ENCODE peak calls at places on chromosome 3, in four cellular contexts. One of them, this sample, is unnamed.
A peak's percentile ranks its signal among the peaks of the same experiment; 100 is the strongest.

GRCh38 chr3:122232485-122232884 is 49.0 kb downstream of the CASR start:
- DNase-seq in sigmoid colon: no peak
- DNase-seq in mesothelial cell of epicardium: no peak
- DNase-seq in BE2C: no peak
- DNase-seq in this sample: no peak

GRCh38 chr3:151795276-151795675 is 18.6 kb upstream of the AADAC start:
- DNase-seq in sigmoid colon: no peak
- DNase-seq in BE2C: no peak
- DNase-seq in mesothelial cell of epicardium: no peak
- DNase-seq in this sample: no peak

GRCh38 chr3:194128202-194128907 is 7.6 kb upstream of the HES1 start:
- DNase-seq in BE2C: no peak
- DNase-seq in sigmoid colon: no peak
- DNase-seq in mesothelial cell of epicardium: no peak
- DNase-seq in this sample: no peak

GRCh38 chr3:124976378-124976777 is 41.8 kb upstream of the MUC13 start:
- DNase-seq in sigmoid colon: no peak
- DNase-seq in mesothelial cell of epicardium: no peak
- DNase-seq in BE2C: no peak
- DNase-seq in this sample: no peak

GRCh38 chr3:183984749-183985729 is 32.6 kb downstream of the ABCC5 start:
- DNase-seq in BE2C: no peak
- DNase-seq in sigmoid colon: no peak
- DNase-seq in mesothelial cell of epicardium: no peak
- DNase-seq in this sample: no peak

GRCh38 chr3:127419140-127419539 is 131.3 kb upstream of the PRR20G start:
- DNase-seq in mesothelial cell of epicardium: no peak
- DNase-seq in BE2C: no peak
- DNase-seq in sigmoid colon: no peak
- DNase-seq in this sample: no peak

GRCh38 chr3:115272036-115272824 is 125.1 kb upstream of the ZBTB20 start:
- DNase-seq in mesothelial cell of epicardium: no peak
- DNase-seq in BE2C: peak; percentile 4
- DNase-seq in sigmoid colon: no peak
- DNase-seq in this sample: no peak

GRCh38 chr3:155007729-155008128 is 72.4 kb upstream of the MME start:
- DNase-seq in BE2C: no peak
- DNase-seq in sigmoid colon: no peak
- DNase-seq in mesothelial cell of epicardium: no peak
- DNase-seq in this sample: no peak

GRCh38 chr3:16455001-16455400 is 58.5 kb downstream of the RFTN1 start:
- DNase-seq in sigmoid colon: no peak
- DNase-seq in mesothelial cell of epicardium: no peak
- DNase-seq in BE2C: no peak
- DNase-seq in this sample: no peak

GRCh38 chr3:52330194-52330805 is 14.2 kb downstream of the DNAH1 start:
- DNase-seq in mesothelial cell of epicardium: no peak
- DNase-seq in sigmoid colon: no peak
- DNase-seq in BE2C: no peak
- DNase-seq in this sample: no peak

GRCh38 chr3:124896824-124897526 is 9.8 kb upstream of the ITGB5 start:
- DNase-seq in sigmoid colon: no peak
- DNase-seq in mesothelial cell of epicardium: no peak
- DNase-seq in BE2C: no peak
- DNase-seq in this sample: no peak

GRCh38 chr3:48989796-48990635 is at the start of gene P4HTM:
- DNase-seq in mesothelial cell of epicardium: peak; percentile 81
- DNase-seq in sigmoid colon: peak; percentile 97
- DNase-seq in BE2C: peak; percentile 69
- DNase-seq in this sample: peak; percentile 78
- TF ChIP-seq CTCF in mesothelial cell of epicardium: no peak
- TF ChIP-seq CTCF in sigmoid colon: peak; percentile 12
- TF ChIP-seq CTCF in BE2C: peak; percentile 3
- TF ChIP-seq CTCF in this sample: peak; percentile 10

GRCh38 chr3:168088106-168088722 is 7.5 kb downstream of the GOLIM4 start:
- DNase-seq in BE2C: peak; percentile 20
- DNase-seq in sigmoid colon: no peak
- DNase-seq in mesothelial cell of epicardium: no peak
- DNase-seq in this sample: peak; percentile 9
- TF ChIP-seq CTCF in BE2C: peak; percentile 61
- TF ChIP-seq CTCF in sigmoid colon: peak; percentile 5
- TF ChIP-seq CTCF in mesothelial cell of epicardium: no peak
- TF ChIP-seq CTCF in this sample: peak; percentile 40

GRCh38 chr3:190701096-190701532 is 161.4 kb downstream of the GMNC start:
- DNase-seq in sigmoid colon: no peak
- DNase-seq in mesothelial cell of epicardium: no peak
- DNase-seq in BE2C: no peak
- DNase-seq in this sample: peak; percentile 20
- TF ChIP-seq CTCF in sigmoid colon: peak; percentile 7
- TF ChIP-seq CTCF in mesothelial cell of epicardium: no peak
- TF ChIP-seq CTCF in BE2C: peak; percentile 35
- TF ChIP-seq CTCF in this sample: peak; percentile 52

DNA sequence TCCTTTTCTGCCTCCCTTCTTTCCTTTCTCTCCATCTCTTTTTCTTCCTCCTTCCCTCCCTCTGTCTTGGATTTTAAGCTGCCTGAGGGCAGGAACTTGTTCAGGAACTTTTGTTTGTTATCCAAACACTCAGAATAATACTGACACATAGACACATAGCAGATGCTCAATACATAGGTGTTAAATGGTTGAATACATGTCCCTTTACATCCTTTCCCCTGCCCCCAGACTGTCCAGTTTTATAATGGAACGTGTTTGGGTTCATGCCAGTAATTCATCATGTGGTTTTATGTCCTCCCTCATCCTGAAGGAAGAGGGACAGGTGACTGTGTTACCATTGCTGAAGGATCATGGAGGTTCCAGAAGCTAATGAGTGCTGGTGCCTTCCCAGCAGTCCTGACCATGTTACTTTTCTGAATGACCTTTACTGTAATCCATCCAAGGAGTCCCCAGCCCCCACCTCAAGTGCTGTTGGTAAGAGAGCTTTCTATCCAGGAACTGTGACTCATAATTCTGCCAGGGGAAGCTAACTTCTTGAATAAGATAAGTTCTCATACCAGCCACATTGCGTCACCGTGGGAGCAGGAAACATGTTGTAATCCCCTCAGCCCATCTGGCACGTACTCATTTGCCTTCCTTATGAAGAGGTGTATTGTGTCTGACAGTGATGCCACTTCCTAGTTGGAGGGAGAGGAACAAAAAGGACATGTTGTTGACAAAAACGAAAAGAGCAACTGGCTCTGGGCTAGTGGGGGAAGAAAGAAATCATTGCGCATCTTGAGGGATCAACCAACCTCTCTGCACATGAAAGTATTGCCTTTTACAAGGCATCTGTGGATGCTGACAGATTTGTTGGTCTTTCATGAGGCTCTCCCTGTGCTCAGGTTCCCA is 52.4 kb downstream of the IL1RAP start:
- DNase-seq in BE2C: no peak
- DNase-seq in mesothelial cell of epicardium: no peak
- DNase-seq in sigmoid colon: peak; percentile 87
- DNase-seq in this sample: no peak
- TF ChIP-seq CTCF in BE2C: no peak
- TF ChIP-seq CTCF in mesothelial cell of epicardium: no peak
- TF ChIP-seq CTCF in sigmoid colon: no peak
- TF ChIP-seq CTCF in this sample: no peak

GRCh38 chr3:129312021-129312639 is 33.5 kb downstream of the HMCES start:
- DNase-seq in BE2C: no peak
- DNase-seq in sigmoid colon: no peak
- DNase-seq in mesothelial cell of epicardium: no peak
- DNase-seq in this sample: no peak

GRCh38 chr3:129308636-129309035 is 30.0 kb downstream of the HMCES start:
- DNase-seq in sigmoid colon: no peak
- DNase-seq in BE2C: no peak
- DNase-seq in mesothelial cell of epicardium: no peak
- DNase-seq in this sample: no peak

GRCh38 chr3:129311054-129311902 is 32.6 kb downstream of the HMCES start:
- DNase-seq in sigmoid colon: no peak
- DNase-seq in mesothelial cell of epicardium: no peak
- DNase-seq in BE2C: no peak
- DNase-seq in this sample: no peak

GRCh38 chr3:129310612-129311011 is 31.9 kb downstream of the HMCES start:
- DNase-seq in sigmoid colon: no peak
- DNase-seq in mesothelial cell of epicardium: no peak
- DNase-seq in BE2C: no peak
- DNase-seq in this sample: no peak

GRCh38 chr3:129310111-129310601 is 31.5 kb downstream of the HMCES start:
- DNase-seq in sigmoid colon: no peak
- DNase-seq in mesothelial cell of epicardium: no peak
- DNase-seq in BE2C: no peak
- DNase-seq in this sample: no peak
- TF ChIP-seq CTCF in sigmoid colon: no peak
- TF ChIP-seq CTCF in mesothelial cell of epicardium: no peak
- TF ChIP-seq CTCF in BE2C: no peak
- TF ChIP-seq CTCF in this sample: no peak

GRCh38 chr3:101846709-101847108 is 2.6 kb upstream of the NFKBIZ start:
- DNase-seq in BE2C: no peak
- DNase-seq in sigmoid colon: no peak
- DNase-seq in mesothelial cell of epicardium: no peak
- DNase-seq in this sample: no peak
- TF ChIP-seq CTCF in BE2C: no peak
- TF ChIP-seq CTCF in sigmoid colon: no peak
- TF ChIP-seq CTCF in mesothelial cell of epicardium: no peak
- TF ChIP-seq CTCF in this sample: no peak

GRCh38 chr3:126267169-126267975 is 87.0 kb upstream of the ALDH1L1 start:
- DNase-seq in mesothelial cell of epicardium: peak; percentile 68
- DNase-seq in BE2C: peak; percentile 57
- DNase-seq in sigmoid colon: peak; percentile 92
- DNase-seq in this sample: peak; percentile 88
- TF ChIP-seq CTCF in mesothelial cell of epicardium: no peak
- TF ChIP-seq CTCF in BE2C: peak; percentile 19
- TF ChIP-seq CTCF in sigmoid colon: no peak
- TF ChIP-seq CTCF in this sample: no peak

GRCh38 chr3:140736863-140737460 is 59.1 kb downstream of the TRIM42 start:
- DNase-seq in mesothelial cell of epicardium: no peak
- DNase-seq in BE2C: peak; percentile 54
- DNase-seq in sigmoid colon: no peak
- DNase-seq in this sample: peak; percentile 51
- TF ChIP-seq CTCF in mesothelial cell of epicardium: no peak
- TF ChIP-seq CTCF in BE2C: peak; percentile 65
- TF ChIP-seq CTCF in sigmoid colon: peak; percentile 12
- TF ChIP-seq CTCF in this sample: peak; percentile 48